ENCODE peak calls at places on chromosome 12, in four cellular contexts. B is posterior cingulate gyrus; D is activated CD8-positive, alpha-beta T cell treated with anti-CD3 and anti-CD28 coated beads, Interleukin-2, amount 10 ng/mL, durations not matched to agents 7 days and 5 days; R is SHP77. N is an unnamed sample.

GRCh38 chr12:120199595-120200306 is 1.2 kb downstream of the RPLP0 start:
- DNase-seq in R (no peak), B (no peak), D (peak; percentile 34), N (no peak)

GRCh38 chr12:565161-565560 is 98.1 kb downstream of the NINJ2 start:
- DNase-seq in R (no peak), B (no peak), D (no peak), N (no peak)

GRCh38 chr12:25982416-25982815 is 23.9 kb downstream of the RASSF8 start:
- DNase-seq in B (no peak), R (no peak), D (no peak), N (no peak)

GRCh38 chr12:100986595-100987547 is 192.3 kb downstream of the ANO4 start:
- DNase-seq in D (no peak), R (no peak), B (no peak), N (no peak)

GRCh38 chr12:92987362-92987761 is 58.3 kb upstream of the EEA1 start:
- DNase-seq in B (no peak), D (peak; percentile 35), R (peak; percentile 31), N (no peak)

GRCh38 chr12:9349888-9350885 is 142.0 kb upstream of the PZP start:
- DNase-seq in R (no peak), D (no peak), B (no peak), N (no peak)

GRCh38 chr12:22333751-22334695 is 484 bp downstream of the ST8SIA1 start:
- DNase-seq in B (peak; percentile 18), D (peak; percentile 21), R (no peak), N (peak; percentile 42)

GRCh38 chr12:51773145-51773869 is 75.2 kb downstream of the FIGNL2 start:
- DNase-seq in R (no peak), B (no peak), D (no peak), N (no peak)

GRCh38 chr12:68178184-68178583 is 18.6 kb upstream of the IFNG start:
- DNase-seq in R (no peak), D (no peak), B (no peak), N (no peak)

GRCh38 chr12:76026643-76027063 is 4.9 kb downstream of the PHLDA1 start:
- DNase-seq in D (no peak), R (no peak), B (no peak), N (no peak)

GRCh38 chr12:75585309-75585708 is 73.9 kb upstream of the KRR1 start:
- DNase-seq in B (no peak), R (no peak), D (no peak), N (no peak)

GRCh38 chr12:65937181-65937641 is 112.9 kb downstream of the HMGA2 start:
- DNase-seq in R (no peak), D (no peak), B (no peak), N (no peak)